ENCODE peak calls at places on chromosomes 2 and 18, in six cellular contexts. L, M, V, G, U and W are unnamed samples.
A peak's percentile ranks its signal among the peaks of the same experiment; 100 is the strongest.

GRCh38 chr2:42503291-42503690 is 9.5 kb upstream of the KCNG3 start:
- DNase-seq in G (no peak), U (no peak), M (no peak), L (no peak), V (no peak), W (no peak)

GRCh38 chr2:165587335-165587938 is 117.9 kb downstream of the CSRNP3 start:
- DNase-seq in G (no peak), U (no peak), L (no peak), M (no peak), V (no peak), W (no peak)

GRCh38 chr2:101524811-101525430 is 50.0 kb upstream of the RFX8 start:
- DNase-seq in G (no peak), L (no peak), U (no peak), M (no peak), V (peak; percentile 51), W (no peak)

GRCh38 chr2:232886632-232887031 is 16.6 kb downstream of the SNORC start:
- DNase-seq in M (no peak), U (no peak), G (no peak), V (no peak), L (no peak), W (no peak)

GRCh38 chr2:28436525-28437051 is 43.9 kb downstream of the FOSL2 start:
- DNase-seq in G (no peak), M (no peak), U (no peak), L (peak; percentile 74), V (no peak), W (peak; percentile 93)

GRCh38 chr2:223580951-223581350 is 21.2 kb downstream of the SCG2 start:
- DNase-seq in G (no peak), M (no peak), U (no peak), L (no peak), V (no peak), W (no peak)

GRCh38 chr18:48767090-48767670 is 183.6 kb downstream of the SMAD7 start:
- DNase-seq in G (no peak), V (peak; percentile 75), L (peak; percentile 23), U (no peak), M (no peak), W (no peak)

GRCh38 chr2:6896930-6897759 is 19.6 kb downstream of the RSAD2 start:
- DNase-seq in G (no peak), L (no peak), U (no peak), M (no peak), V (no peak), W (no peak)

GRCh38 chr18:79816092-79816491 is 18.4 kb downstream of the KCNG2 start:
- DNase-seq in G (no peak), V (no peak), L (peak; percentile 61), M (no peak), U (no peak), W (no peak)

GRCh38 chr2:178949151-178949550 is 100.8 kb downstream of the CCDC141 start:
- DNase-seq in U (no peak), V (no peak), G (no peak), L (no peak), M (no peak), W (no peak)

GRCh38 chr18:62152844-62153243 is 34.0 kb downstream of the PIGN start:
- DNase-seq in U (no peak), M (no peak), G (no peak), L (no peak), V (no peak), W (no peak)

GRCh38 chr2:229641676-229642075 is 72.7 kb downstream of the DNER start:
- DNase-seq in U (no peak), V (no peak), L (no peak), G (no peak), M (no peak), W (no peak)

GRCh38 chr18:8514409-8514808 is 94.8 kb upstream of the RAB12 start:
- DNase-seq in L (no peak), M (no peak), G (no peak), U (no peak), V (no peak), W (no peak)

GRCh38 chr2:232315049-232315922 is 63.3 kb upstream of the ALPP start:
- DNase-seq in L (peak; percentile 93), V (peak; percentile 68), M (no peak), G (no peak), U (peak; percentile 65), W (peak; percentile 93)

GRCh38 chr2:101831351-101831865 is 133.9 kb downstream of the MAP4K4 start:
- DNase-seq in L (no peak), U (peak; percentile 83), M (no peak), G (peak; percentile 75), V (peak; percentile 72), W (peak; percentile 71)

GRCh38 chr2:72276356-72276755 is 128.7 kb upstream of the CYP26B1 start:
- DNase-seq in V (no peak), L (no peak), U (no peak), G (no peak), M (no peak), W (no peak)

GRCh38 chr2:227292314-227292713 is 32.7 kb upstream of the MFF start:
- DNase-seq in M (no peak), V (no peak), L (no peak), U (no peak), G (no peak), W (no peak)

GRCh38 chr2:240462704-240463273 is 27.3 kb downstream of the GPC1 start:
- DNase-seq in M (no peak), V (no peak), L (peak; percentile 48), G (peak; percentile 11), U (peak; percentile 27), W (no peak)

GRCh38 chr2:35503311-35503710 is 852.3 kb upstream of the CRIM1 start:
- DNase-seq in G (no peak), V (no peak), U (no peak), M (no peak), L (no peak), W (no peak)

GRCh38 chr2:241775223-241776177 is 1.1 kb upstream of the GAL3ST2 start:
- DNase-seq in M (no peak), L (peak; percentile 64), U (peak; percentile 44), V (no peak), G (no peak), W (no peak)

GRCh38 chr2:197711576-197711975 is 6.4 kb downstream of the MARS2 start:
- DNase-seq in V (no peak), U (no peak), L (no peak), M (no peak), G (no peak), W (no peak)

GRCh38 chr2:20584045-20584636 is 66.8 kb downstream of the HS1BP3 start:
- DNase-seq in L (peak; percentile 61), M (no peak), V (no peak), G (no peak), U (peak; percentile 46), W (no peak)

GRCh38 chr2:235908826-235909225 is 259.4 kb downstream of the GBX2 start:
- DNase-seq in U (no peak), M (no peak), V (no peak), L (no peak), G (no peak), W (peak; percentile 32)

GRCh38 chr18:21241224-21242131 is 554 bp upstream of the GREB1L start:
- DNase-seq in L (no peak), G (no peak), U (peak; percentile 92), V (peak; percentile 40), M (no peak), W (no peak)

GRCh38 chr18:55246278-55246677 is 287.0 kb upstream of the CCDC68 start:
- DNase-seq in U (no peak), L (no peak), M (no peak), V (no peak), G (no peak), W (no peak)

GRCh38 chr2:105828543-105828942 is 83.8 kb downstream of the NCK2 start:
- DNase-seq in L (no peak), G (no peak), V (no peak), M (no peak), U (no peak), W (no peak)

GRCh38 chr18:31303771-31304170 is 14.2 kb upstream of the DSG1 start:
- DNase-seq in U (no peak), L (no peak), G (no peak), V (no peak), M (no peak), W (no peak)

GRCh38 chr2:9256570-9257043 is 50.0 kb downstream of the ASAP2 start:
- DNase-seq in G (no peak), L (no peak), V (peak; percentile 40), U (no peak), M (no peak), W (no peak)

GRCh38 chr2:238369516-238370481 is 49.5 kb downstream of the TRAF3IP1 start:
- DNase-seq in U (no peak), G (no peak), V (no peak), M (no peak), L (no peak), W (no peak)

GRCh38 chr2:25363733-25364132 is 22.0 kb upstream of the DNMT3A start:
- DNase-seq in U (no peak), G (no peak), V (no peak), M (no peak), L (peak; percentile 80), W (no peak)

GRCh38 chr2:25362049-25362563 is 20.4 kb upstream of the DNMT3A start:
- DNase-seq in G (peak; percentile 94), V (peak; percentile 91), U (peak; percentile 93), L (peak; percentile 97), M (peak; percentile 88), W (peak; percentile 91)

GRCh38 chr2:25361261-25362048 is 19.7 kb upstream of the DNMT3A start:
- DNase-seq in L (peak; percentile 85), G (no peak), M (no peak), U (no peak), V (no peak), W (no peak)

GRCh38 chr2:25365241-25365640 is 23.5 kb upstream of the DNMT3A start:
- DNase-seq in V (no peak), G (no peak), U (no peak), L (peak; percentile 51), M (no peak), W (no peak)

GRCh38 chr2:25362564-25363145 is 20.9 kb upstream of the DNMT3A start:
- DNase-seq in M (no peak), U (no peak), G (no peak), V (no peak), L (peak; percentile 93), W (no peak)
- H3K4me3 ChIP-seq in M (no peak overlapping the region), U (peak overlapping the region; percentile 36), G (peak overlapping the region; percentile 44), V (peak overlapping the region; percentile 43), L (peak overlapping the region; percentile 45), W (no peak overlapping the region)

GRCh38 chr18:13566941-13567762 is 159.2 kb downstream of the FAM210A start:
- DNase-seq in G (no peak), L (peak; percentile 90), V (peak; percentile 73), M (no peak), U (no peak), W (no peak)
- TF ChIP-seq POLR2A in G (no peak), L (no peak), V (no peak), M (no peak), U (no peak), W (no peak)

DNA sequence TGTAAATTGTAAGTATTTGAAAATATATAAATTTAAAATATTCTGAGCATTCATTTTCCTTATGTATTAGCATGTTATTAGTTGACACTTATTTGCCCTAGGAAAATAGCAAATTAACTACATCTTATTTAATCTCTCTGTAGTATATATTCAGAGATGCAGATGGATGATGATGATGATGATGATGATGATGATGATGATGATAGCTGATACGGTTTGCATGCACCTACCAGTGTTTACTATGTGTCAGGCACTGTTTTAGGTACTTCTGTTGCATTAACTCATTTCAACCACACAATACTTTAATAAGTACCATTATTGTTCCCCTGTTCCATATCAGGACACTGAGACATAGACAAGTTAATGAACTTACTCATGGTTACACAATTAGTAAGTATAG is 191.4 kb upstream of the BOD1L2 start:
- DNase-seq in U (no peak), L (no peak), V (no peak), M (no peak), G (no peak), W (no peak)
- TF ChIP-seq CTCF in U (no peak), L (no peak), V (no peak), M (no peak), G (no peak), W (no peak)

GRCh38 chr2:210225461-210225798 is 183 bp upstream of the ACADL start:
- DNase-seq in U (no peak), M (no peak), V (no peak), G (no peak), L (no peak), W (no peak)
- H3K4me3 ChIP-seq in U (peak overlapping the region; percentile 65), M (peak overlapping the region; percentile 65), V (peak overlapping the region; percentile 51), G (peak overlapping the region; percentile 37), L (peak overlapping the region; percentile 31), W (peak overlapping the region; percentile 50)